ENCODE peak calls at places on chromosomes 5 and 9, in eight cellular contexts. C is spleen, B is HCT116, I is A549, W is ovary, R is adrenal gland, H is stomach, F is body of pancreas. N is an unnamed sample.

GRCh38 chr5:139294372-139295165 is 1.0 kb downstream of the MATR3 start:
- DNase-seq in C (peak; percentile 88), B (peak; percentile 65), I (peak; percentile 52), W (peak; percentile 83), R (peak; percentile 86), H (peak; percentile 68), F (peak; percentile 68), N (peak; percentile 94)

GRCh38 chr9:79989079-79989478 is 417.3 kb downstream of the TLE4 start:
- DNase-seq in C (no peak), B (no peak), I (no peak), W (no peak), R (no peak), H (no peak), F (no peak), N (no peak)

GRCh38 chr9:33044677-33045282 is 19.7 kb downstream of the DNAJA1 start:
- DNase-seq in C (no peak), B (no peak), I (peak; percentile 61), W (no peak), R (peak; percentile 52), H (peak; percentile 39), F (peak; percentile 54), N (no peak)

GRCh38 chr9:90022474-90022873 is 417.7 kb downstream of the GADD45G start:
- DNase-seq in C (no peak), B (no peak), I (no peak), W (no peak), R (no peak), H (no peak), F (no peak), N (no peak)

GRCh38 chr5:142748568-142749249 is 21.5 kb upstream of the ARHGAP26 start:
- DNase-seq in C (peak; percentile 86), B (no peak), I (no peak), W (no peak), R (no peak), H (peak; percentile 64), F (peak; percentile 47), N (no peak)

GRCh38 chr5:119070828-119071572 is at the start of gene DMXL1:
- DNase-seq in C (peak; percentile 100), B (peak; percentile 99), I (peak; percentile 81), W (peak; percentile 100), R (peak; percentile 100), H (peak; percentile 99), F (peak; percentile 100), N (peak; percentile 100)

GRCh38 chr5:108249785-108250100 is 132.2 kb downstream of the FBXL17 start:
- DNase-seq in C (no peak), B (no peak), I (no peak), W (no peak), R (no peak), H (no peak), F (no peak), N (no peak)

GRCh38 chr5:140041492-140042421 is 1.3 kb downstream of the NRG2 start:
- DNase-seq in C (peak; percentile 82), B (no peak), I (peak; percentile 47), W (peak; percentile 74), R (peak; percentile 91), H (peak; percentile 66), F (peak; percentile 94), N (no peak)

GRCh38 chr5:57298985-57299491 is 125.2 kb downstream of the GPBP1 start:
- DNase-seq in C (no peak), B (peak; percentile 79), I (peak; percentile 35), W (no peak), R (no peak), H (no peak), F (peak; percentile 28), N (peak; percentile 47)

GRCh38 chr9:92626484-92626883 is 43.4 kb downstream of the IPPK start:
- DNase-seq in C (no peak), B (no peak), I (no peak), W (no peak), R (no peak), H (no peak), F (no peak), N (no peak)

GRCh38 chr5:57499262-57500050 is 16.8 kb upstream of the ACTBL2 start:
- DNase-seq in C (no peak), B (peak; percentile 62), I (peak; percentile 47), W (no peak), R (no peak), H (no peak), F (peak; percentile 17), N (no peak)

GRCh38 chr9:70256123-70256551 is 2.6 kb upstream of the SMC5 start:
- DNase-seq in C (no peak), B (no peak), I (no peak), W (no peak), R (no peak), H (no peak), F (peak; percentile 27), N (no peak)

DNA sequence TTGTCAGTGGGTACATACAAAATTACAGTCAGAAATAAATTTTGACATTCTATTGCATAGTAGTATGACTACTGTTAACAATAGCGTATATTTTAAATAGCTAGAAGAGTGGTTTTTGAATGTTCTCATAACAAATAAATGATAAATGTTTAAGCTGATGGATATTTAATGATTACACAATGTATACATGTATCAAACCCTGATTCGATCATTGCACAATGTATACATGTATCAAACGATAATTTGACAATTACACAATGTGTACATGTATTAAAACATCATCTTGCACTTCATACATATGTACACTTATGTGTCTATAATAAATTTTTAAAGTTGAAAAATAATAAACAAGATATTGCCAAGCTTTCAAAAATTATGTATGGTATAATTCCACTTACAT is 87.7 kb downstream of the CDH18 start:
- DNase-seq in C (no peak), B (no peak), I (no peak), W (no peak), R (no peak), H (no peak), F (no peak), N (no peak)
- H3K4me1 ChIP-seq in C (no peaks in the 10 kb centered on the region), B (no peaks in the 10 kb centered on the region), I (no peaks in the 10 kb centered on the region), W (no peaks in the 10 kb centered on the region), R (no peaks in the 10 kb centered on the region), H (no peaks in the 10 kb centered on the region), F (no peaks in the 10 kb centered on the region), N (no peaks in the 10 kb centered on the region)

GRCh38 chr5:149912226-149912864 is 32.2 kb downstream of the PDE6A start:
- DNase-seq in C (no peak), B (no peak), I (no peak), W (no peak), R (no peak), H (no peak), F (no peak), N (no peak)

GRCh38 chr5:149913449-149914419 is 30.9 kb downstream of the PDE6A start:
- DNase-seq in C (no peak), B (no peak), I (no peak), W (no peak), R (no peak), H (no peak), F (no peak), N (no peak)

GRCh38 chr5:149915392-149916260 is 29.0 kb downstream of the PDE6A start:
- DNase-seq in C (no peak), B (no peak), I (no peak), W (no peak), R (no peak), H (no peak), F (no peak), N (no peak)

GRCh38 chr5:149917073-149917676 is 27.4 kb downstream of the PDE6A start:
- DNase-seq in C (no peak), B (no peak), I (no peak), W (no peak), R (no peak), H (no peak), F (no peak), N (no peak)

GRCh38 chr5:149916317-149917072 is 28.1 kb downstream of the PDE6A start:
- DNase-seq in C (no peak), B (no peak), I (no peak), W (no peak), R (peak; percentile 49), H (no peak), F (no peak), N (no peak)
- H3K4me3 ChIP-seq in C (no peak overlapping the region), B (no peak overlapping the region), I (no peak overlapping the region), W (no peak overlapping the region), R (no peak overlapping the region), H (no peak overlapping the region), F (no peak overlapping the region), N (no peak overlapping the region)

DNA sequence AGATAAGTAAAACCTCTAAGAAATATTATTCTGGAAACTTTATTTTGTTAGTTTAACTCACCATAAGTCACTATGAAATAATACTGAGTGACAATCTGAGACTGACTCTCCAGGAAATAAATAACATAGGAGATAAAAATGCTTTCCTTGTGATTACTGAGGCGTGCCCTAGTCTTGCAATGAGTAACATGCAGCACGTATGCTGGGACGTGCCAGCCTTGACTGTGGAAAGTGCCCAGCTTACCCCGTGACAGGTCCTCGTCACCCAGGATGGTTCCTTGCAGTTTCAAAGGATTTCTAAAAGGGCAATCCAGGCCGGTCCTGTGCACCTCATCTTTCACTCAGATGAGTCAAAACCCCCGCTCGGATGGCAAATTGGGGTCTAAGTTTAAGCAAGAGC is 720.9 kb upstream of the ADAMTS16 start:
- DNase-seq in C (no peak), B (no peak), I (no peak), W (no peak), R (no peak), H (no peak), F (no peak), N (no peak)
- TF ChIP-seq POLR2A in C (no peak), B (no peak), I (no peak), W (no peak), R (no peak), H (no peak), F (no peak), N (no peak)

DNA sequence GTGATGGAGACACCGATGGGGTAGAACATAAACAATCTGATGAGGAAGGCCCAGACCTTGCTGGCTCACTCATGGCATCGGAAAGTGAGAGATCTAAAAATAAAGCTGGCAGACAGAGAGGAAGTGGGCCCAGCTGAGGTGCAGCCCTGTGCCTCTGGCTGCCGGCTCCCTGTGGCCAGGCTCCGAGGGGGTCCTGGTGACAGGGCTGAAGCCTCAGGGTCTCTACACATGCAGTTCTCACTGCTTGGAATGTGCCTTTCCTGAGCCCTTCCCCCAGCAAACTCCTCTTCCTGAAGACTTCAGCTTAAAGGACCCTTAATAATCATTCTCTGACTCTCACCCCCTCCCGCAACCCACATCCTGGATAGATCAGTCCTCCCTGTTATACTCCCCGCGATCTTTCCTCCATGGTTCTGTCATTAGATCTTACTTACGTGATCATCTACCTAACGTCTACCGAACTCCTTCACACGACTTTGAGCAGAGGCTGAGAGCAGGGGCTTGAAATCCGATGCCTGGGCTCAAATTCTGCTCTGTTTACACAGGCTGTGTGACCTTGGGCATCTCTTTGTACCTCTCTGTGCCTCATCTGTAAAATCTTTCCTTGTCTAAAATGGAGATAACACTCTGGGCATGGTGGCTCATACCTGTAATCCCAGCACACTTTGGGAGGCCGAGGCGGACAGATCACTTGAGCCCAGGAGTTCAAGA is 33.1 kb upstream of the CRB2 start:
- DNase-seq in C (peak; percentile 86), B (no peak), I (no peak), W (no peak), R (no peak), H (no peak), F (no peak), N (no peak)
- H3K4me1 ChIP-seq in C (peaks cover 10% of the 10 kb centered on the region), B (peaks cover 4% of the 10 kb centered on the region), I (no peaks in the 10 kb centered on the region), W (no peaks in the 10 kb centered on the region), R (no peaks in the 10 kb centered on the region), H (peaks cover 15% of the 10 kb centered on the region), F (peaks cover 17% of the 10 kb centered on the region), N (peaks cover 26% of the 10 kb centered on the region)

N was measured in esophagus muscularis mucosa.